ENCODE peak calls at places on chromosome 16, in five cellular contexts. C, B, N, Z and U are unnamed samples.

GRCh38 chr16:22321340-22322001 is 24.3 kb downstream of the POLR3E start:
- DNase-seq in Z (peak; percentile 74), N (peak; percentile 50), C (peak; percentile 83), B (peak; percentile 57), U (peak; percentile 44)

GRCh38 chr16:3118846-3119245 is 6.5 kb downstream of the ZNF205 start:
- DNase-seq in Z (no peak), N (no peak), B (no peak), C (no peak), U (no peak)

GRCh38 chr16:68300736-68301459 is 9.8 kb downstream of the SLC7A6OS start:
- DNase-seq in N (no peak), Z (no peak), B (no peak), C (no peak), U (no peak)

GRCh38 chr16:739560-740458 is 988 bp downstream of the CIAO3 start:
- DNase-seq in Z (no peak), C (no peak), N (no peak), B (no peak), U (no peak)

GRCh38 chr16:49574826-49575225 is 201.2 kb downstream of the C16orf78 start:
- DNase-seq in B (no peak), C (no peak), N (no peak), Z (no peak), U (no peak)

GRCh38 chr16:57318240-57318970 is 33.9 kb upstream of the PLLP start:
- DNase-seq in B (no peak), C (no peak), N (no peak), Z (no peak), U (no peak)

GRCh38 chr16:87809150-87809902 is 43.5 kb upstream of the KLHDC4 start:
- DNase-seq in B (no peak), C (no peak), Z (no peak), N (no peak), U (peak; percentile 45)

GRCh38 chr16:85612191-85612800 is 826 bp upstream of the GSE1 start:
- DNase-seq in C (peak; percentile 97), B (peak; percentile 98), N (no peak), Z (peak; percentile 87), U (peak; percentile 82)

GRCh38 chr16:2494616-2495015 is 19.1 kb upstream of the ATP6V0C start:
- DNase-seq in Z (no peak), B (no peak), N (no peak), C (no peak), U (no peak)

GRCh38 chr16:86517652-86518258 is 7.4 kb downstream of the FOXF1 start:
- DNase-seq in N (no peak), Z (peak; percentile 76), C (peak; percentile 52), B (peak; percentile 58), U (peak; percentile 29)

GRCh38 chr16:79540825-79541595 is 59.5 kb downstream of the MAF start:
- DNase-seq in B (no peak), C (no peak), Z (no peak), N (no peak), U (no peak)

GRCh38 chr16:70706948-70707465 is 21.2 kb upstream of the MTSS2 start:
- DNase-seq in B (peak; percentile 83), C (peak; percentile 70), N (no peak), Z (no peak), U (no peak)